ENCODE peak calls at places on chromosomes 16 and 17, in ten cellular contexts. V is C1 segment of cervical spinal cord; E is upper lobe of right lung; N is activated CD8-positive, alpha-beta memory T cell treated with anti-CD3 and anti-CD28 coated beads for 24 hours; F is activated effector memory CD4-positive, alpha-beta T cell treated with anti-CD3 and anti-CD28 coated beads, Interleukin-2, amount 50 U/mL, for 16 hours; O is ascending aorta; H is K562; Q is NCI-H187; T is LoVo; X is astrocyte of the hippocampus. W is an unnamed sample.

GRCh38 chr17:80774146-80774545 is 217.5 kb upstream of the CHMP6 start:
- DNase-seq in N (no peak), X (no peak), O (no peak), F (peak; percentile 31), Q (peak; percentile 42), E (no peak), T (no peak), H (no peak), V (no peak), W (no peak)

GRCh38 chr16:29774730-29775129 is 3.3 kb upstream of the ZG16 start:
- DNase-seq in V (no peak), E (no peak), F (no peak), X (no peak), O (no peak), Q (no peak), H (no peak), T (no peak), N (no peak), W (no peak)

GRCh38 chr16:23119570-23119969 is 29.7 kb downstream of the USP31 start:
- DNase-seq in Q (no peak), F (no peak), V (no peak), X (peak; percentile 31), T (no peak), E (no peak), O (no peak), H (no peak), N (no peak), W (no peak)

GRCh38 chr17:38572665-38573365 is 32.9 kb downstream of the SRCIN1 start:
- DNase-seq in O (no peak), H (peak; percentile 44), E (no peak), N (no peak), V (peak; percentile 55), F (no peak), T (no peak), Q (peak; percentile 53), X (peak; percentile 41), W (no peak)

GRCh38 chr17:75810216-75810615 is 25.6 kb downstream of the UNK start:
- DNase-seq in T (no peak), O (no peak), H (peak; percentile 35), X (no peak), F (no peak), E (no peak), N (no peak), V (no peak), Q (no peak), W (no peak)

GRCh38 chr17:9714801-9715200 is 69.5 kb downstream of the USP43 start:
- DNase-seq in Q (no peak), F (no peak), T (no peak), E (peak; percentile 37), X (no peak), N (no peak), V (no peak), O (no peak), H (no peak), W (no peak)

GRCh38 chr17:55275894-55276804 is 11.4 kb downstream of the HLF start:
- DNase-seq in H (no peak), Q (no peak), X (no peak), T (no peak), V (no peak), N (no peak), F (no peak), O (peak; percentile 75), E (no peak), W (no peak)

GRCh38 chr17:75457047-75457654 is 716 bp downstream of the TMEM94 start:
- DNase-seq in X (peak; percentile 79), H (no peak), F (peak; percentile 64), E (peak; percentile 70), N (peak; percentile 68), T (no peak), O (peak; percentile 74), Q (no peak), V (peak; percentile 26), W (peak; percentile 59)

GRCh38 chr16:65779196-65779595 is 587.3 kb upstream of the CDH5 start:
- DNase-seq in T (no peak), E (no peak), O (no peak), X (no peak), F (no peak), N (no peak), H (no peak), Q (no peak), V (no peak), W (no peak)

GRCh38 chr17:80794281-80795089 is 197.2 kb upstream of the CHMP6 start:
- DNase-seq in H (no peak), E (no peak), Q (no peak), N (no peak), X (no peak), V (no peak), F (no peak), O (no peak), T (no peak), W (no peak)

GRCh38 chr17:83107656-83108048 is 28.2 kb downstream of the METRNL start:
- DNase-seq in X (no peak), T (no peak), N (no peak), Q (no peak), E (no peak), O (peak; percentile 67), H (no peak), V (no peak), F (no peak), W (no peak)

GRCh38 chr17:30153463-30153862 is 36.8 kb downstream of the NSRP1 start:
- DNase-seq in V (no peak), F (no peak), Q (no peak), N (no peak), O (no peak), H (no peak), E (no peak), T (no peak), X (no peak), W (no peak)

GRCh38 chr17:76630151-76630550 is 13.4 kb downstream of the ST6GALNAC1 start:
- DNase-seq in V (no peak), N (no peak), Q (no peak), F (no peak), H (peak; percentile 12), T (no peak), X (no peak), O (no peak), E (no peak), W (no peak)

GRCh38 chr16:2814757-2815298 is 2.2 kb upstream of the PRSS21 start:
- DNase-seq in N (no peak), F (no peak), X (no peak), Q (no peak), V (no peak), T (no peak), E (peak; percentile 48), O (no peak), H (no peak), W (no peak)

GRCh38 chr17:38908676-38909181 is 16.7 kb upstream of the LASP1NB start:
- DNase-seq in T (no peak), X (no peak), O (no peak), H (no peak), Q (no peak), V (no peak), N (no peak), F (no peak), E (peak; percentile 61), W (peak; percentile 44)

GRCh38 chr16:65283238-65283651 is 161.4 kb upstream of the CDH11 start:
- DNase-seq in T (no peak), F (no peak), Q (no peak), N (no peak), H (no peak), E (no peak), X (no peak), V (no peak), O (no peak), W (no peak)

GRCh38 chr17:34757106-34757505 is 177.7 kb downstream of the TMEM132E start:
- DNase-seq in E (no peak), X (no peak), O (no peak), F (no peak), H (no peak), T (no peak), N (no peak), V (no peak), Q (no peak), W (no peak)

GRCh38 chr16:85718682-85719081 is 29.9 kb upstream of the GINS2 start:
- DNase-seq in T (no peak), O (no peak), H (peak; percentile 73), V (no peak), Q (no peak), F (no peak), N (no peak), E (no peak), X (peak; percentile 28), W (no peak)

GRCh38 chr16:3691778-3692177 is 25.5 kb downstream of the TRAP1 start:
- DNase-seq in H (no peak), E (no peak), X (no peak), N (no peak), Q (no peak), V (no peak), O (no peak), T (no peak), F (no peak), W (no peak)

GRCh38 chr17:81959362-81960129 is 1.4 kb downstream of the NOTUM start:
- DNase-seq in E (peak; percentile 88), Q (no peak), X (peak; percentile 82), V (peak; percentile 22), N (peak; percentile 92), F (peak; percentile 93), T (peak; percentile 69), O (peak; percentile 81), H (peak; percentile 85), W (peak; percentile 75)

GRCh38 chr16:86158688-86159360 is 259.9 kb downstream of the IRF8 start:
- DNase-seq in N (no peak), F (no peak), O (no peak), E (no peak), Q (no peak), X (no peak), T (no peak), H (no peak), V (no peak), W (no peak)

GRCh38 chr16:21157632-21158031 is 842 bp upstream of the LDAF1 start:
- DNase-seq in E (no peak), Q (no peak), N (no peak), V (no peak), H (no peak), T (no peak), O (no peak), F (no peak), X (no peak), W (no peak)

W was measured in psoas muscle.